ENCODE peak calls at places on chromosomes 6 and 20, in four cellular contexts. T, B, Z and A are unnamed samples.

GRCh38 chr6:113490356-113490755 is 366.8 kb upstream of the MARCKS start:
- DNase-seq in T (no peak), B (no peak), Z (peak; percentile 3), A (no peak)

GRCh38 chr6:23390221-23390620 is 735.8 kb upstream of the NRSN1 start:
- DNase-seq in T (no peak), B (no peak), Z (no peak), A (no peak)

GRCh38 chr20:33401922-33402369 is 627 bp upstream of the CDK5RAP1 start:
- DNase-seq in T (peak; percentile 58), B (no peak), Z (no peak), A (no peak)

GRCh38 chr6:56671651-56672461 is 29.2 kb upstream of the DST start:
- DNase-seq in T (no peak), B (no peak), Z (no peak), A (no peak)

GRCh38 chr6:137056121-137056880 is 11.5 kb upstream of the IL20RA start:
- DNase-seq in T (no peak), B (no peak), Z (no peak), A (no peak)

GRCh38 chr6:137261393-137262154 is 42.4 kb upstream of the IFNGR1 start:
- DNase-seq in T (no peak), B (no peak), Z (peak; percentile 82), A (peak; percentile 72)

GRCh38 chr6:149140137-149140909 is 177.2 kb upstream of the TAB2 start:
- DNase-seq in T (peak; percentile 73), B (no peak), Z (no peak), A (peak; percentile 65)

GRCh38 chr20:34045930-34046329 is 52.2 kb downstream of the RALY start:
- DNase-seq in T (no peak), B (peak; percentile 23), Z (peak; percentile 84), A (no peak)

GRCh38 chr20:9028419-9028818 is 40.5 kb upstream of the PLCB4 start:
- DNase-seq in T (peak; percentile 3), B (no peak), Z (no peak), A (no peak)

GRCh38 chr6:165899592-165899991 is 236.6 kb upstream of the PDE10A start:
- DNase-seq in T (no peak), B (no peak), Z (no peak), A (no peak)

GRCh38 chr20:61419501-61419900 is 167.4 kb downstream of the CDH4 start:
- DNase-seq in T (no peak), B (no peak), Z (no peak), A (no peak)

GRCh38 chr6:505374-505773 is 113.8 kb downstream of the IRF4 start:
- DNase-seq in T (no peak), B (no peak), Z (no peak), A (no peak)

GRCh38 chr20:1868856-1869255 is 26.4 kb upstream of the SIRPA start:
- DNase-seq in T (no peak), B (no peak), Z (no peak), A (no peak)

GRCh38 chr6:139449611-139450000 is 75.2 kb upstream of the CITED2 start:
- DNase-seq in T (peak; percentile 48), B (no peak), Z (no peak), A (no peak)

GRCh38 chr6:33978593-33979150 is 167.2 kb downstream of the GRM4 start:
- DNase-seq in T (no peak), B (no peak), Z (no peak), A (no peak)

GRCh38 chr6:30915591-30915946 is 1.5 kb downstream of the VARS2 start:
- DNase-seq in T (peak; percentile 82), B (no peak), Z (peak; percentile 76), A (no peak)
- TF ChIP-seq CBX5 in T (no peak), B (no peak), Z (no peak), A (no peak)

DNA sequence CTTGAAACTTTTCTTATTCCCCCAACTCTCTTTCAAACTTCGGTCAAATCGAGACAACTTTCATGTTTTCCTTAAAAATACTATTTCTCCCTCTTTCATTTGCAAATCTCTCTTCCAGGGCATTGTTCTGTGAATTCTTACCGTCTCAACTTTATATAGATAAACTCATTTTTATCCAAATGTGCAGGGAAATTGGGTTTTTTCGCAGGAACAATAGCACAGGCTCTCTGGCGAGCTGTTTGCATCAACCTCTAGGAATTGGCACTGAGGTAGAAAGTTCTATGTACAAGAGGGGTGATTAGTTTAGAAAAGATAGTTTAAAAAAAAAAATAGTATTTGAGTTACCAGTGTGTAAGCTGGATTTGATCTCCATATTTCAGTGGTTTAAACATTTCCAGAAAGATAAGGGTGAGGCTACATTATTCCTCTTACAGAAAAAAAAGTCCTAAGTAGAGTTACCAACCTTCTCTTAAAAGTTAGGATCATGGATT is 129.7 kb upstream of the BTN3A2 start:
- DNase-seq in T (peak; percentile 34), B (no peak), Z (no peak), A (no peak)
- TF ChIP-seq HDAC2 in T (no peak), B (no peak), Z (no peak), A (no peak)

DNA sequence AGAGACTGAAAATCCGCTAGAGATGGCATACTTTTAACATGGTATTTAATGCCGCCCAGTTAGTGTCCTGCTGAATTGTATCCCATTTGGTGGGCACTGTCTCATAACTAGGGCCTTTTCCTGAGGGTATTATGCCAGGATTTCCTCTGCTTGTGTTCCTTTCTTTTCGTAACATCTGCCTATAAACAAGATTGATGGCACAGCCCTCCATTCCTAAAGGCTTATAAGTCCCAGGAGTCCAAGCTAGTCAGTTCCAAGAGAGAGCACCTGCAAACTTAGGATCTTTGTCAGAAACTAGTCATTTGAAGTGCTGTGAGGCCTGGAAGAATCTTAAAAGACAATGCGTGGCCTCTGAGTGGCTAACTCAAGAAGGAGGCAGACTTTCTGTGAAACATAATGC is 134.9 kb upstream of the SUPT3H start:
- DNase-seq in T (no peak), B (no peak), Z (no peak), A (no peak)
- TF ChIP-seq CBX5 in T (no peak), B (no peak), Z (no peak), A (no peak)

DNA sequence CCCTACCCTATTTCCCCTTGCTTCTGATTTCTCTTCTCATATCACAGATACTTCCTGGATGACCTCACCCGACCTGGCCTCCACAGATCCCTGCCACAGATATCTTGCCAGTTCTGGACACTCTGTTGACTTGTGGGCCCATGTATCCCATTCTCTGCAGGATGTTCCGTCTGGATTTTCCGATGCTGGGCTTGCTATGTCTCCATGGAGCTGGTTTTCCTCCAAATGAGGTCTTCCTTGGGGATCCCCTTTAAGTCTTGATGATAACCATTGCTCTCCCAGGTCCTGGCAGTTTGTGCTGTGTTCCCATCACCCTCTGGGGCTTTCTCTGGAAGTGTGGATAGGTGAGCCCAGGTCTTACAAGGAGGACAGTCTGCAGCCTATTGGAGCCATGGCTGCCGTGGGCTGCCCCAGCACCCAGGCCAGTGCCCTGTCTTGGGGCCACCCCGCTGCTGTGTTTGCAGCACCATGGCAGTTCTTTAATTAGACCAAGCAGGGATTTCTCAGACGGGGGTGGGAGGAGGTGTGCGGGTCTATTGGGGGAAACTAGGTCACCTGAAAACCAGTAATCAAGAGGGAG is 23.9 kb downstream of the PPP1R16B start:
- DNase-seq in T (no peak), B (no peak), Z (no peak), A (no peak)
- TF ChIP-seq HDAC2 in T (no peak), B (no peak), Z (no peak), A (no peak)